ENCODE peak calls at places on chromosomes 12 and 14, in nine cellular contexts. P is HL-60, C is HCT116, E is upper lobe of right lung, H is progenitor cell of endocrine pancreas, Y is cardiac fibroblast, N is cardiac muscle cell, L is GM06990, V is HepG2. S is an unnamed sample.

GRCh38 chr12:14803830-14804160 is 325 bp downstream of the C12orf60 start:
- DNase-seq in N (no peak), L (no peak), P (no peak), V (no peak), Y (no peak), E (no peak), H (no peak), C (peak), S (no peak)

GRCh38 chr14:81169267-81169666 is 51.5 kb downstream of the GTF2A1 start:
- DNase-seq in H (no peak), Y (no peak), P (no peak), L (no peak), C (no peak), V (no peak), N (no peak), E (no peak), S (no peak)

GRCh38 chr14:94581127-94581999 is at the start of gene SERPINA5:
- DNase-seq in H (no peak), L (no peak), N (peak), V (peak), Y (peak), C (no peak), E (peak), P (no peak), S (peak)

GRCh38 chr12:94174576-94174975 is 26.2 kb downstream of the PLXNC1 start:
- DNase-seq in N (no peak), H (no peak), L (peak), Y (no peak), C (no peak), E (no peak), P (peak), V (no peak), S (no peak)

GRCh38 chr14:99415496-99416281 is 65.0 kb downstream of the SETD3 start:
- DNase-seq in P (peak), H (peak), C (peak), N (peak), L (peak), Y (peak), E (no peak), V (peak), S (peak)

GRCh38 chr14:79781882-79782281 is 429.4 kb downstream of the DIO2 start:
- DNase-seq in N (no peak), L (no peak), C (no peak), E (no peak), P (no peak), H (no peak), Y (peak), V (no peak), S (no peak)

GRCh38 chr12:132316497-132317232 is 12.7 kb downstream of the GALNT9 start:
- DNase-seq in C (no peak), P (no peak), L (no peak), N (no peak), V (no peak), H (no peak), Y (no peak), E (no peak), S (no peak)

GRCh38 chr14:92679246-92679645 is 69.2 kb downstream of the LGMN start:
- DNase-seq in H (no peak), P (no peak), C (no peak), E (peak), Y (no peak), V (no peak), L (no peak), N (no peak), S (no peak)

GRCh38 chr12:117052386-117053049 is 46.7 kb downstream of the TESC start:
- DNase-seq in V (no peak), N (peak), P (peak), E (no peak), H (no peak), C (no peak), Y (no peak), L (no peak), S (no peak)

GRCh38 chr12:117051380-117051779 is 47.8 kb downstream of the TESC start:
- DNase-seq in E (no peak), C (no peak), L (no peak), N (peak), Y (no peak), H (no peak), P (no peak), V (no peak), S (no peak)

GRCh38 chr12:117054279-117054678 is 44.9 kb downstream of the TESC start:
- DNase-seq in V (no peak), E (no peak), Y (no peak), H (no peak), C (no peak), P (no peak), N (no peak), L (no peak), S (no peak)

GRCh38 chr12:117053597-117054201 is 45.5 kb downstream of the TESC start:
- DNase-seq in V (no peak), E (no peak), P (peak), H (no peak), Y (no peak), C (no peak), L (no peak), N (no peak), S (no peak)

DNA sequence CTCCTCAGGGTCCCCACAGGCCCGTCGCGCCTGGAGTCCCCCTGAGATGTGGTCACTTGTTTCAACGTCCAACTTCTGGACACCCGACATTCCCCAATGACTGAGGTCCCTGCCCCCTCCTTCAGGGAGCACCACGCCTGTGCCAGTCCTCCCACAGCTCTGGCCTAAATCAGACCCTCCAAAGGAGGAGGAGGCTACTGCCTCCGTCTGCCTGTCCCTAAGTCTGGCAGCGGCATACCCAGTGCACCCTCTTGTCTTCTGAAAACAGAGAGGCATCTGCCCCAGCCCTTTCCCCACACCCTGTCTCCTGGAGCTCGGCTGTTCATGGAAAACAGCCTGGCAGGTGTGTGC is 46.2 kb downstream of the TESC start:
- DNase-seq in E (no peak), H (no peak), V (no peak), L (no peak), P (no peak), Y (no peak), N (no peak), C (no peak), S (no peak)
- TF ChIP-seq CTCF in E (no peak), H (no peak), V (no peak), L (no peak), P (no peak), Y (no peak), N (no peak), C (no peak), S (no peak)

GRCh38 chr14:73589128-73589527 is 2.5 kb upstream of the ACOT4 start:
- DNase-seq in P (no peak), Y (no peak), E (no peak), N (no peak), L (no peak), H (no peak), C (no peak), V (no peak), S (no peak)

GRCh38 chr14:73594491-73594890 is 2.8 kb downstream of the ACOT4 start:
- DNase-seq in H (no peak), V (no peak), Y (no peak), N (no peak), C (no peak), L (no peak), E (no peak), P (no peak), S (no peak)

DNA sequence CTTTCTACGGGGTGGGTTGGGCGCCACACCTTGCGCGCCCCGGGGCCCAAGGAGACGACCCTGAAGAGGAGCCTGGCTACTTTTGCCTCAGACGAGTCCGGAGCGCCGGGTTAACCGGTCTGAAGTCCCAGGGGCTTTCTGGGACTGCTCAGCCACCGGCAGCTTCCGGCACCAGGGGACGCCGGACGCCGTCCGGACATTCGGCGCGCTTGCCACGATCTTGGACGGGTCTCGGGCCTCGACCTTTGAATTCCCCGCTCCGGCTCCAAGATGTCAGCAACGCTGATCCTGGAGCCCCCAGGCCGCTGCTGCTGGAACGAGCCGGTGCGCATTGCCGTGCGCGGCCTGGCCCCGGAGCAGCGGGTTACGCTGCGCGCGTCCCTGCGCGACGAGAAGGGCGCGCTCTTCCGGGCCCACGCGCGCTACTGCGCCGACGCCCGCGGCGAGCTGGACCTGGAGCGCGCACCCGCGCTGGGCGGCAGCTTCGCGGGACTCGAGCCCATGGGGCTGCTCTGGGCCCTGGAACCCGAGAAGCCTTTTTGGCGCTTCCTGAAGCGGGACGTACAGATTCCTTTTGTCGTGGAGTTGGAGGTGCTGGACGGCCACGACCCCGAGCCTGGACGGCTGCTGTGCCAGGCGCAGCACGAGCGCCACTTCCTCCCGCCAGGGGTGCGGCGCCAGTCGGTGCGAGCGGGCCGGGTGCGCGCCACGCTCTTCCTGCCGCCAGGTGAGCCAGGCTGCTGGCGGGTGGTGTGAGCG is at the start of gene ACOT4:
- DNase-seq in H (peak), N (peak), L (peak), C (no peak), E (peak), Y (no peak), V (no peak), P (no peak), S (peak)
- TF ChIP-seq CTCF in H (peak), N (no peak), L (peak), C (no peak), E (peak), Y (no peak), V (peak), P (no peak), S (no peak)

GRCh38 chr12:9813821-9814798 is 13.2 kb upstream of the KLRF1 start:
- DNase-seq in N (peak), C (peak), V (peak), P (peak), H (peak), Y (peak), L (peak), E (peak), S (peak)
- TF ChIP-seq CTCF in N (peak), C (peak), V (peak), P (peak), H (peak), Y (peak), L (peak), E (peak), S (peak)

GRCh38 chr14:31266437-31267331 is 59.1 kb upstream of the HECTD1 start:
- DNase-seq in P (no peak), H (no peak), N (no peak), L (no peak), V (no peak), Y (no peak), E (no peak), C (no peak), S (no peak)

GRCh38 chr14:31268216-31268615 is 60.6 kb upstream of the HECTD1 start:
- DNase-seq in N (no peak), Y (no peak), L (no peak), V (no peak), P (no peak), C (no peak), H (no peak), E (no peak), S (no peak)

GRCh38 chr14:31271648-31272047 is 64.1 kb upstream of the HECTD1 start:
- DNase-seq in L (no peak), E (no peak), Y (no peak), C (no peak), N (no peak), V (no peak), H (no peak), P (no peak), S (no peak)

GRCh38 chr14:31269599-31270195 is 62.1 kb upstream of the HECTD1 start:
- DNase-seq in L (no peak), Y (no peak), H (no peak), N (no peak), E (no peak), P (no peak), C (no peak), V (no peak), S (no peak)

DNA sequence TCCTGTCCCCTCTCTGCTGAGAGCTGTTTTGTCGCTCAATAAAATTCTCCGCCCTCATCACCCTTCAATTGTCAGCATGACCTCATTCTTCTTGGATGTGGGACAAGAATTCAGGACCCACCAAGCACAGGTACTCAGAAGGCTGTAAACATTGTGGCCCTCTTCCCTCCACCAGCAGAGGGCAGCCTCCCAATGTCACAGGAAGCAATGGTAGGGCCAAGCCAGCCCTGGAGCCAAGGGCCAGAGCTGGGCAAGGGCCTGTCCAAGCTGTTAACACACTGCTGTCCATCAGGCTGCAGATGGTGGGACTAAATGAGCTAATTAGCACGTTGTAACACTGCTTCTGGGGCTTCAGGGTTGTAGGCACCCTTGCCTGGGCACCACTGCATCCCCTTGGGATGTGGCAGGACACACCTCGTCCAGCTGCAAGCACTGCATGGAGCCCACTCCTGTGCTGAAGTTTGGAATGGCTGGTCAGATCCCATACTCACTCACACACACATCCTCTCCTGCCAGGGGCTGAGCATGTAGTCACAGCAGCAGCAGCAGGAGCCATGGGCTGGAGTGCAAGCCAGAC is 62.7 kb upstream of the HECTD1 start:
- DNase-seq in E (peak), N (no peak), L (no peak), Y (peak), C (no peak), H (no peak), P (peak), V (peak), S (no peak)
- TF ChIP-seq CTCF in E (peak), N (no peak), L (peak), Y (peak), C (peak), H (no peak), P (no peak), V (peak), S (no peak)

DNA sequence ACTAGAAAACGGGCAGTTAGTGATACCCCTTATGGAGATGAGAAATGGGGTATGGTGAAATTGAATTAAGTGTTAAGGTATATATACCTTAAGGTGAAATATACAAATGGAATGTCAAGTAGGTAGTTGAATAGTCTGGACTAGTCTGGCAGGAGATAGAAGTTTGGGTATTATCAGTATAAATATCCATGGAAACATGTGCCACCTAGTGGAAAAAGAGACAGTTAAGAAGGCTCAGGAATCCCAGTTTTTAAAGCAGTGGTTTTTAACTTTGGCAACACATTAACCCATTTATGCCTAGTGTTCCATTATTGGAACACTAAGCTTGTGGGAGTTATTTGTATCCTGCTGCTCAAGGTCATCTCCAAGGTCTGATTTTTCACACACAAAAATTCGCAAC is 38.6 kb upstream of the TPH2 start:
- DNase-seq in C (no peak), P (no peak), Y (peak), V (peak), L (no peak), H (no peak), N (no peak), E (no peak), S (no peak)
- TF ChIP-seq CTCF in C (no peak), P (no peak), Y (peak), V (no peak), L (no peak), H (peak), N (no peak), E (no peak), S (peak)